ENCODE peak calls at places on chromosomes 2 and 18, in eight cellular contexts. One of them, this sample, is unnamed.

GRCh38 chr2:165277295-165277694 is 38.1 kb downstream of the SCN2A start:
- DNase-seq in left ventricle myocardium superior: no peak
- DNase-seq in SHP77 treated with DMSO at 0.1 percent for 48 hours: no peak
- DNase-seq in T-helper 9 cell: no peak
- DNase-seq in upper lobe of right lung: no peak
- DNase-seq in activated CD8-positive, alpha-beta memory T cell treated with anti-CD3 and anti-CD28 coated beads, Interleukin-2, amount 50 U/mL, for 48 hours: no peak
- DNase-seq in stimulated activated CD4-positive, alpha-beta T cell treated with anti-CD3 and anti-CD28 coated beads, Interleukin-1b, Interleukin-23, amount 100 ng/mL, for 1 hour: no peak
- DNase-seq in HAP-1: no peak
- DNase-seq in this sample: no peak

GRCh38 chr2:106098081-106098480 is 96.0 kb downstream of the UXS1 start:
- DNase-seq in HAP-1: peak
- DNase-seq in activated CD8-positive, alpha-beta memory T cell treated with anti-CD3 and anti-CD28 coated beads, Interleukin-2, amount 50 U/mL, for 48 hours: no peak
- DNase-seq in left ventricle myocardium superior: no peak
- DNase-seq in upper lobe of right lung: no peak
- DNase-seq in stimulated activated CD4-positive, alpha-beta T cell treated with anti-CD3 and anti-CD28 coated beads, Interleukin-1b, Interleukin-23, amount 100 ng/mL, for 1 hour: no peak
- DNase-seq in T-helper 9 cell: no peak
- DNase-seq in SHP77 treated with DMSO at 0.1 percent for 48 hours: no peak
- DNase-seq in this sample: no peak

GRCh38 chr18:959854-960253 is 55.2 kb downstream of the ADCYAP1 start:
- DNase-seq in activated CD8-positive, alpha-beta memory T cell treated with anti-CD3 and anti-CD28 coated beads, Interleukin-2, amount 50 U/mL, for 48 hours: no peak
- DNase-seq in SHP77 treated with DMSO at 0.1 percent for 48 hours: no peak
- DNase-seq in left ventricle myocardium superior: no peak
- DNase-seq in HAP-1: no peak
- DNase-seq in upper lobe of right lung: no peak
- DNase-seq in T-helper 9 cell: no peak
- DNase-seq in stimulated activated CD4-positive, alpha-beta T cell treated with anti-CD3 and anti-CD28 coated beads, Interleukin-1b, Interleukin-23, amount 100 ng/mL, for 1 hour: no peak
- DNase-seq in this sample: no peak

GRCh38 chr18:22020127-22020866 is 149.1 kb upstream of the GATA6 start:
- DNase-seq in activated CD8-positive, alpha-beta memory T cell treated with anti-CD3 and anti-CD28 coated beads, Interleukin-2, amount 50 U/mL, for 48 hours: no peak
- DNase-seq in SHP77 treated with DMSO at 0.1 percent for 48 hours: no peak
- DNase-seq in HAP-1: no peak
- DNase-seq in T-helper 9 cell: no peak
- DNase-seq in left ventricle myocardium superior: no peak
- DNase-seq in upper lobe of right lung: no peak
- DNase-seq in stimulated activated CD4-positive, alpha-beta T cell treated with anti-CD3 and anti-CD28 coated beads, Interleukin-1b, Interleukin-23, amount 100 ng/mL, for 1 hour: no peak
- DNase-seq in this sample: no peak

GRCh38 chr2:179927041-179927440 is 65.6 kb upstream of the ZNF385B start:
- DNase-seq in T-helper 9 cell: no peak
- DNase-seq in activated CD8-positive, alpha-beta memory T cell treated with anti-CD3 and anti-CD28 coated beads, Interleukin-2, amount 50 U/mL, for 48 hours: no peak
- DNase-seq in HAP-1: no peak
- DNase-seq in upper lobe of right lung: no peak
- DNase-seq in stimulated activated CD4-positive, alpha-beta T cell treated with anti-CD3 and anti-CD28 coated beads, Interleukin-1b, Interleukin-23, amount 100 ng/mL, for 1 hour: no peak
- DNase-seq in SHP77 treated with DMSO at 0.1 percent for 48 hours: no peak
- DNase-seq in left ventricle myocardium superior: no peak
- DNase-seq in this sample: no peak

GRCh38 chr18:3821524-3821923 is 371.6 kb downstream of the TGIF1 start:
- DNase-seq in T-helper 9 cell: no peak
- DNase-seq in left ventricle myocardium superior: no peak
- DNase-seq in activated CD8-positive, alpha-beta memory T cell treated with anti-CD3 and anti-CD28 coated beads, Interleukin-2, amount 50 U/mL, for 48 hours: no peak
- DNase-seq in stimulated activated CD4-positive, alpha-beta T cell treated with anti-CD3 and anti-CD28 coated beads, Interleukin-1b, Interleukin-23, amount 100 ng/mL, for 1 hour: no peak
- DNase-seq in HAP-1: no peak
- DNase-seq in upper lobe of right lung: no peak
- DNase-seq in SHP77 treated with DMSO at 0.1 percent for 48 hours: no peak
- DNase-seq in this sample: no peak

GRCh38 chr2:160293401-160293911 is 93.4 kb upstream of the ITGB6 start:
- DNase-seq in HAP-1: no peak
- DNase-seq in left ventricle myocardium superior: no peak
- DNase-seq in T-helper 9 cell: no peak
- DNase-seq in stimulated activated CD4-positive, alpha-beta T cell treated with anti-CD3 and anti-CD28 coated beads, Interleukin-1b, Interleukin-23, amount 100 ng/mL, for 1 hour: no peak
- DNase-seq in SHP77 treated with DMSO at 0.1 percent for 48 hours: no peak
- DNase-seq in activated CD8-positive, alpha-beta memory T cell treated with anti-CD3 and anti-CD28 coated beads, Interleukin-2, amount 50 U/mL, for 48 hours: no peak
- DNase-seq in upper lobe of right lung: no peak
- DNase-seq in this sample: peak

GRCh38 chr2:157420771-157421323 is 23.0 kb downstream of the CYTIP start:
- DNase-seq in SHP77 treated with DMSO at 0.1 percent for 48 hours: no peak
- DNase-seq in stimulated activated CD4-positive, alpha-beta T cell treated with anti-CD3 and anti-CD28 coated beads, Interleukin-1b, Interleukin-23, amount 100 ng/mL, for 1 hour: no peak
- DNase-seq in activated CD8-positive, alpha-beta memory T cell treated with anti-CD3 and anti-CD28 coated beads, Interleukin-2, amount 50 U/mL, for 48 hours: no peak
- DNase-seq in HAP-1: no peak
- DNase-seq in upper lobe of right lung: no peak
- DNase-seq in T-helper 9 cell: no peak
- DNase-seq in left ventricle myocardium superior: no peak
- DNase-seq in this sample: no peak

GRCh38 chr2:64636105-64636873 is 17.4 kb downstream of the SERTAD2 start:
- DNase-seq in T-helper 9 cell: no peak
- DNase-seq in left ventricle myocardium superior: no peak
- DNase-seq in stimulated activated CD4-positive, alpha-beta T cell treated with anti-CD3 and anti-CD28 coated beads, Interleukin-1b, Interleukin-23, amount 100 ng/mL, for 1 hour: no peak
- DNase-seq in SHP77 treated with DMSO at 0.1 percent for 48 hours: no peak
- DNase-seq in HAP-1: no peak
- DNase-seq in upper lobe of right lung: no peak
- DNase-seq in activated CD8-positive, alpha-beta memory T cell treated with anti-CD3 and anti-CD28 coated beads, Interleukin-2, amount 50 U/mL, for 48 hours: no peak
- DNase-seq in this sample: no peak

GRCh38 chr2:106536490-106536889 is 49.3 kb downstream of the CD8B2 start:
- DNase-seq in activated CD8-positive, alpha-beta memory T cell treated with anti-CD3 and anti-CD28 coated beads, Interleukin-2, amount 50 U/mL, for 48 hours: peak
- DNase-seq in SHP77 treated with DMSO at 0.1 percent for 48 hours: no peak
- DNase-seq in HAP-1: no peak
- DNase-seq in left ventricle myocardium superior: no peak
- DNase-seq in T-helper 9 cell: no peak
- DNase-seq in upper lobe of right lung: no peak
- DNase-seq in stimulated activated CD4-positive, alpha-beta T cell treated with anti-CD3 and anti-CD28 coated beads, Interleukin-1b, Interleukin-23, amount 100 ng/mL, for 1 hour: no peak
- DNase-seq in this sample: no peak

GRCh38 chr2:128641421-128642095 is 322.9 kb upstream of the HS6ST1 start:
- DNase-seq in activated CD8-positive, alpha-beta memory T cell treated with anti-CD3 and anti-CD28 coated beads, Interleukin-2, amount 50 U/mL, for 48 hours: peak
- DNase-seq in stimulated activated CD4-positive, alpha-beta T cell treated with anti-CD3 and anti-CD28 coated beads, Interleukin-1b, Interleukin-23, amount 100 ng/mL, for 1 hour: no peak
- DNase-seq in SHP77 treated with DMSO at 0.1 percent for 48 hours: no peak
- DNase-seq in T-helper 9 cell: no peak
- DNase-seq in HAP-1: no peak
- DNase-seq in left ventricle myocardium superior: no peak
- DNase-seq in upper lobe of right lung: peak
- DNase-seq in this sample: no peak

GRCh38 chr2:208256192-208256782 is 1.4 kb upstream of the IDH1 start:
- DNase-seq in stimulated activated CD4-positive, alpha-beta T cell treated with anti-CD3 and anti-CD28 coated beads, Interleukin-1b, Interleukin-23, amount 100 ng/mL, for 1 hour: no peak
- DNase-seq in upper lobe of right lung: no peak
- DNase-seq in SHP77 treated with DMSO at 0.1 percent for 48 hours: no peak
- DNase-seq in activated CD8-positive, alpha-beta memory T cell treated with anti-CD3 and anti-CD28 coated beads, Interleukin-2, amount 50 U/mL, for 48 hours: no peak
- DNase-seq in HAP-1: no peak
- DNase-seq in left ventricle myocardium superior: no peak
- DNase-seq in T-helper 9 cell: no peak
- DNase-seq in this sample: no peak

GRCh38 chr2:11938196-11938595 is 191.8 kb downstream of the LPIN1 start:
- DNase-seq in HAP-1: no peak
- DNase-seq in stimulated activated CD4-positive, alpha-beta T cell treated with anti-CD3 and anti-CD28 coated beads, Interleukin-1b, Interleukin-23, amount 100 ng/mL, for 1 hour: no peak
- DNase-seq in left ventricle myocardium superior: peak
- DNase-seq in activated CD8-positive, alpha-beta memory T cell treated with anti-CD3 and anti-CD28 coated beads, Interleukin-2, amount 50 U/mL, for 48 hours: no peak
- DNase-seq in T-helper 9 cell: no peak
- DNase-seq in upper lobe of right lung: no peak
- DNase-seq in SHP77 treated with DMSO at 0.1 percent for 48 hours: peak
- DNase-seq in this sample: peak

GRCh38 chr2:65300772-65301711 is 73.4 kb downstream of the ACTR2 start:
- DNase-seq in upper lobe of right lung: peak
- DNase-seq in activated CD8-positive, alpha-beta memory T cell treated with anti-CD3 and anti-CD28 coated beads, Interleukin-2, amount 50 U/mL, for 48 hours: peak
- DNase-seq in T-helper 9 cell: peak
- DNase-seq in stimulated activated CD4-positive, alpha-beta T cell treated with anti-CD3 and anti-CD28 coated beads, Interleukin-1b, Interleukin-23, amount 100 ng/mL, for 1 hour: peak
- DNase-seq in left ventricle myocardium superior: peak
- DNase-seq in SHP77 treated with DMSO at 0.1 percent for 48 hours: peak
- DNase-seq in HAP-1: no peak
- DNase-seq in this sample: no peak

GRCh38 chr18:79506191-79507075 is 110.7 kb downstream of the NFATC1 start:
- DNase-seq in HAP-1: no peak
- DNase-seq in left ventricle myocardium superior: peak
- DNase-seq in T-helper 9 cell: no peak
- DNase-seq in upper lobe of right lung: peak
- DNase-seq in activated CD8-positive, alpha-beta memory T cell treated with anti-CD3 and anti-CD28 coated beads, Interleukin-2, amount 50 U/mL, for 48 hours: peak
- DNase-seq in SHP77 treated with DMSO at 0.1 percent for 48 hours: no peak
- DNase-seq in stimulated activated CD4-positive, alpha-beta T cell treated with anti-CD3 and anti-CD28 coated beads, Interleukin-1b, Interleukin-23, amount 100 ng/mL, for 1 hour: no peak
- DNase-seq in this sample: no peak

GRCh38 chr2:235769046-235769445 is 275.2 kb downstream of the AGAP1 start:
- DNase-seq in left ventricle myocardium superior: no peak
- DNase-seq in activated CD8-positive, alpha-beta memory T cell treated with anti-CD3 and anti-CD28 coated beads, Interleukin-2, amount 50 U/mL, for 48 hours: no peak
- DNase-seq in T-helper 9 cell: no peak
- DNase-seq in SHP77 treated with DMSO at 0.1 percent for 48 hours: no peak
- DNase-seq in HAP-1: no peak
- DNase-seq in stimulated activated CD4-positive, alpha-beta T cell treated with anti-CD3 and anti-CD28 coated beads, Interleukin-1b, Interleukin-23, amount 100 ng/mL, for 1 hour: no peak
- DNase-seq in upper lobe of right lung: no peak
- DNase-seq in this sample: no peak

GRCh38 chr2:44949329-44950151 is 8.0 kb downstream of the SIX3 start:
- DNase-seq in upper lobe of right lung: peak
- DNase-seq in stimulated activated CD4-positive, alpha-beta T cell treated with anti-CD3 and anti-CD28 coated beads, Interleukin-1b, Interleukin-23, amount 100 ng/mL, for 1 hour: no peak
- DNase-seq in HAP-1: peak
- DNase-seq in SHP77 treated with DMSO at 0.1 percent for 48 hours: no peak
- DNase-seq in T-helper 9 cell: no peak
- DNase-seq in activated CD8-positive, alpha-beta memory T cell treated with anti-CD3 and anti-CD28 coated beads, Interleukin-2, amount 50 U/mL, for 48 hours: no peak
- DNase-seq in left ventricle myocardium superior: no peak
- DNase-seq in this sample: no peak

GRCh38 chr18:55635439-55635838 is 47.4 kb upstream of the TCF4 start:
- DNase-seq in stimulated activated CD4-positive, alpha-beta T cell treated with anti-CD3 and anti-CD28 coated beads, Interleukin-1b, Interleukin-23, amount 100 ng/mL, for 1 hour: no peak
- DNase-seq in SHP77 treated with DMSO at 0.1 percent for 48 hours: no peak
- DNase-seq in T-helper 9 cell: no peak
- DNase-seq in left ventricle myocardium superior: no peak
- DNase-seq in HAP-1: no peak
- DNase-seq in upper lobe of right lung: no peak
- DNase-seq in activated CD8-positive, alpha-beta memory T cell treated with anti-CD3 and anti-CD28 coated beads, Interleukin-2, amount 50 U/mL, for 48 hours: no peak
- DNase-seq in this sample: no peak

GRCh38 chr18:76482971-76483691 is 11.9 kb downstream of the ZNF516 start:
- DNase-seq in left ventricle myocardium superior: no peak
- DNase-seq in T-helper 9 cell: no peak
- DNase-seq in activated CD8-positive, alpha-beta memory T cell treated with anti-CD3 and anti-CD28 coated beads, Interleukin-2, amount 50 U/mL, for 48 hours: peak
- DNase-seq in stimulated activated CD4-positive, alpha-beta T cell treated with anti-CD3 and anti-CD28 coated beads, Interleukin-1b, Interleukin-23, amount 100 ng/mL, for 1 hour: no peak
- DNase-seq in upper lobe of right lung: no peak
- DNase-seq in HAP-1: no peak
- DNase-seq in SHP77 treated with DMSO at 0.1 percent for 48 hours: no peak
- DNase-seq in this sample: no peak

GRCh38 chr2:54336136-54336976 is 80.3 kb upstream of the TSPYL6 start:
- DNase-seq in activated CD8-positive, alpha-beta memory T cell treated with anti-CD3 and anti-CD28 coated beads, Interleukin-2, amount 50 U/mL, for 48 hours: no peak
- DNase-seq in SHP77 treated with DMSO at 0.1 percent for 48 hours: no peak
- DNase-seq in stimulated activated CD4-positive, alpha-beta T cell treated with anti-CD3 and anti-CD28 coated beads, Interleukin-1b, Interleukin-23, amount 100 ng/mL, for 1 hour: no peak
- DNase-seq in left ventricle myocardium superior: no peak
- DNase-seq in upper lobe of right lung: no peak
- DNase-seq in HAP-1: no peak
- DNase-seq in T-helper 9 cell: no peak
- DNase-seq in this sample: peak

GRCh38 chr2:185208261-185208660 is 530.3 kb upstream of the FSIP2 start:
- DNase-seq in SHP77 treated with DMSO at 0.1 percent for 48 hours: no peak
- DNase-seq in stimulated activated CD4-positive, alpha-beta T cell treated with anti-CD3 and anti-CD28 coated beads, Interleukin-1b, Interleukin-23, amount 100 ng/mL, for 1 hour: no peak
- DNase-seq in T-helper 9 cell: no peak
- DNase-seq in upper lobe of right lung: no peak
- DNase-seq in HAP-1: peak
- DNase-seq in activated CD8-positive, alpha-beta memory T cell treated with anti-CD3 and anti-CD28 coated beads, Interleukin-2, amount 50 U/mL, for 48 hours: no peak
- DNase-seq in left ventricle myocardium superior: no peak
- DNase-seq in this sample: peak

GRCh38 chr2:179264238-179265081 is at the start of gene SESTD1:
- DNase-seq in T-helper 9 cell: peak
- DNase-seq in left ventricle myocardium superior: peak
- DNase-seq in upper lobe of right lung: peak
- DNase-seq in SHP77 treated with DMSO at 0.1 percent for 48 hours: no peak
- DNase-seq in HAP-1: peak
- DNase-seq in activated CD8-positive, alpha-beta memory T cell treated with anti-CD3 and anti-CD28 coated beads, Interleukin-2, amount 50 U/mL, for 48 hours: peak
- DNase-seq in stimulated activated CD4-positive, alpha-beta T cell treated with anti-CD3 and anti-CD28 coated beads, Interleukin-1b, Interleukin-23, amount 100 ng/mL, for 1 hour: no peak
- DNase-seq in this sample: no peak

GRCh38 chr2:121260370-121261154 is 24.4 kb downstream of the TFCP2L1 start:
- DNase-seq in upper lobe of right lung: no peak
- DNase-seq in activated CD8-positive, alpha-beta memory T cell treated with anti-CD3 and anti-CD28 coated beads, Interleukin-2, amount 50 U/mL, for 48 hours: no peak
- DNase-seq in HAP-1: no peak
- DNase-seq in SHP77 treated with DMSO at 0.1 percent for 48 hours: no peak
- DNase-seq in T-helper 9 cell: no peak
- DNase-seq in stimulated activated CD4-positive, alpha-beta T cell treated with anti-CD3 and anti-CD28 coated beads, Interleukin-1b, Interleukin-23, amount 100 ng/mL, for 1 hour: no peak
- DNase-seq in left ventricle myocardium superior: no peak
- DNase-seq in this sample: no peak

GRCh38 chr2:228535396-228535795 is 353.9 kb upstream of the SPHKAP start:
- DNase-seq in T-helper 9 cell: no peak
- DNase-seq in HAP-1: no peak
- DNase-seq in stimulated activated CD4-positive, alpha-beta T cell treated with anti-CD3 and anti-CD28 coated beads, Interleukin-1b, Interleukin-23, amount 100 ng/mL, for 1 hour: no peak
- DNase-seq in left ventricle myocardium superior: no peak
- DNase-seq in upper lobe of right lung: no peak
- DNase-seq in activated CD8-positive, alpha-beta memory T cell treated with anti-CD3 and anti-CD28 coated beads, Interleukin-2, amount 50 U/mL, for 48 hours: no peak
- DNase-seq in SHP77 treated with DMSO at 0.1 percent for 48 hours: no peak
- DNase-seq in this sample: no peak

GRCh38 chr2:9558948-9559381 is 3.3 kb upstream of the ADAM17 start:
- DNase-seq in upper lobe of right lung: no peak
- DNase-seq in SHP77 treated with DMSO at 0.1 percent for 48 hours: no peak
- DNase-seq in left ventricle myocardium superior: no peak
- DNase-seq in T-helper 9 cell: no peak
- DNase-seq in HAP-1: no peak
- DNase-seq in activated CD8-positive, alpha-beta memory T cell treated with anti-CD3 and anti-CD28 coated beads, Interleukin-2, amount 50 U/mL, for 48 hours: no peak
- DNase-seq in stimulated activated CD4-positive, alpha-beta T cell treated with anti-CD3 and anti-CD28 coated beads, Interleukin-1b, Interleukin-23, amount 100 ng/mL, for 1 hour: no peak
- DNase-seq in this sample: peak

GRCh38 chr2:205675861-205676516 is 6.3 kb upstream of the NRP2 start:
- DNase-seq in HAP-1: peak
- DNase-seq in stimulated activated CD4-positive, alpha-beta T cell treated with anti-CD3 and anti-CD28 coated beads, Interleukin-1b, Interleukin-23, amount 100 ng/mL, for 1 hour: no peak
- DNase-seq in SHP77 treated with DMSO at 0.1 percent for 48 hours: peak
- DNase-seq in left ventricle myocardium superior: no peak
- DNase-seq in upper lobe of right lung: no peak
- DNase-seq in activated CD8-positive, alpha-beta memory T cell treated with anti-CD3 and anti-CD28 coated beads, Interleukin-2, amount 50 U/mL, for 48 hours: no peak
- DNase-seq in T-helper 9 cell: no peak
- DNase-seq in this sample: no peak

GRCh38 chr2:239056611-239057010 is 208.7 kb downstream of the TWIST2 start:
- DNase-seq in stimulated activated CD4-positive, alpha-beta T cell treated with anti-CD3 and anti-CD28 coated beads, Interleukin-1b, Interleukin-23, amount 100 ng/mL, for 1 hour: no peak
- DNase-seq in activated CD8-positive, alpha-beta memory T cell treated with anti-CD3 and anti-CD28 coated beads, Interleukin-2, amount 50 U/mL, for 48 hours: no peak
- DNase-seq in left ventricle myocardium superior: no peak
- DNase-seq in SHP77 treated with DMSO at 0.1 percent for 48 hours: no peak
- DNase-seq in upper lobe of right lung: no peak
- DNase-seq in T-helper 9 cell: no peak
- DNase-seq in HAP-1: no peak
- DNase-seq in this sample: no peak

GRCh38 chr18:71116535-71116934 is 827.7 kb downstream of the SOCS6 start:
- DNase-seq in SHP77 treated with DMSO at 0.1 percent for 48 hours: peak
- DNase-seq in left ventricle myocardium superior: no peak
- DNase-seq in stimulated activated CD4-positive, alpha-beta T cell treated with anti-CD3 and anti-CD28 coated beads, Interleukin-1b, Interleukin-23, amount 100 ng/mL, for 1 hour: no peak
- DNase-seq in upper lobe of right lung: no peak
- DNase-seq in activated CD8-positive, alpha-beta memory T cell treated with anti-CD3 and anti-CD28 coated beads, Interleukin-2, amount 50 U/mL, for 48 hours: no peak
- DNase-seq in T-helper 9 cell: no peak
- DNase-seq in HAP-1: no peak
- DNase-seq in this sample: no peak

GRCh38 chr2:161436411-161436810 is 20.3 kb downstream of the TBR1 start:
- DNase-seq in HAP-1: no peak
- DNase-seq in stimulated activated CD4-positive, alpha-beta T cell treated with anti-CD3 and anti-CD28 coated beads, Interleukin-1b, Interleukin-23, amount 100 ng/mL, for 1 hour: no peak
- DNase-seq in upper lobe of right lung: no peak
- DNase-seq in T-helper 9 cell: no peak
- DNase-seq in left ventricle myocardium superior: no peak
- DNase-seq in SHP77 treated with DMSO at 0.1 percent for 48 hours: no peak
- DNase-seq in activated CD8-positive, alpha-beta memory T cell treated with anti-CD3 and anti-CD28 coated beads, Interleukin-2, amount 50 U/mL, for 48 hours: no peak
- DNase-seq in this sample: peak

GRCh38 chr2:233457356-233457755 is 103.1 kb downstream of the DGKD start:
- DNase-seq in upper lobe of right lung: no peak
- DNase-seq in T-helper 9 cell: no peak
- DNase-seq in HAP-1: no peak
- DNase-seq in stimulated activated CD4-positive, alpha-beta T cell treated with anti-CD3 and anti-CD28 coated beads, Interleukin-1b, Interleukin-23, amount 100 ng/mL, for 1 hour: no peak
- DNase-seq in activated CD8-positive, alpha-beta memory T cell treated with anti-CD3 and anti-CD28 coated beads, Interleukin-2, amount 50 U/mL, for 48 hours: no peak
- DNase-seq in SHP77 treated with DMSO at 0.1 percent for 48 hours: no peak
- DNase-seq in left ventricle myocardium superior: no peak
- DNase-seq in this sample: no peak

GRCh38 chr2:176814740-176815367 is 397.7 kb upstream of the HNRNPA3 start:
- DNase-seq in upper lobe of right lung: no peak
- DNase-seq in HAP-1: no peak
- DNase-seq in T-helper 9 cell: no peak
- DNase-seq in SHP77 treated with DMSO at 0.1 percent for 48 hours: no peak
- DNase-seq in stimulated activated CD4-positive, alpha-beta T cell treated with anti-CD3 and anti-CD28 coated beads, Interleukin-1b, Interleukin-23, amount 100 ng/mL, for 1 hour: no peak
- DNase-seq in left ventricle myocardium superior: no peak
- DNase-seq in activated CD8-positive, alpha-beta memory T cell treated with anti-CD3 and anti-CD28 coated beads, Interleukin-2, amount 50 U/mL, for 48 hours: no peak
- DNase-seq in this sample: peak

GRCh38 chr2:98715812-98716451 is 15.0 kb downstream of the MGAT4A start:
- DNase-seq in T-helper 9 cell: no peak
- DNase-seq in left ventricle myocardium superior: no peak
- DNase-seq in stimulated activated CD4-positive, alpha-beta T cell treated with anti-CD3 and anti-CD28 coated beads, Interleukin-1b, Interleukin-23, amount 100 ng/mL, for 1 hour: no peak
- DNase-seq in upper lobe of right lung: no peak
- DNase-seq in HAP-1: no peak
- DNase-seq in SHP77 treated with DMSO at 0.1 percent for 48 hours: no peak
- DNase-seq in activated CD8-positive, alpha-beta memory T cell treated with anti-CD3 and anti-CD28 coated beads, Interleukin-2, amount 50 U/mL, for 48 hours: no peak
- DNase-seq in this sample: no peak

GRCh38 chr2:12005886-12006681 is 259.7 kb downstream of the LPIN1 start:
- DNase-seq in left ventricle myocardium superior: peak
- DNase-seq in T-helper 9 cell: peak
- DNase-seq in SHP77 treated with DMSO at 0.1 percent for 48 hours: peak
- DNase-seq in activated CD8-positive, alpha-beta memory T cell treated with anti-CD3 and anti-CD28 coated beads, Interleukin-2, amount 50 U/mL, for 48 hours: peak
- DNase-seq in stimulated activated CD4-positive, alpha-beta T cell treated with anti-CD3 and anti-CD28 coated beads, Interleukin-1b, Interleukin-23, amount 100 ng/mL, for 1 hour: peak
- DNase-seq in HAP-1: peak
- DNase-seq in upper lobe of right lung: peak
- DNase-seq in this sample: no peak

GRCh38 chr2:60707750-60708371 is 48.2 kb upstream of the PAPOLG start:
- DNase-seq in activated CD8-positive, alpha-beta memory T cell treated with anti-CD3 and anti-CD28 coated beads, Interleukin-2, amount 50 U/mL, for 48 hours: peak
- DNase-seq in stimulated activated CD4-positive, alpha-beta T cell treated with anti-CD3 and anti-CD28 coated beads, Interleukin-1b, Interleukin-23, amount 100 ng/mL, for 1 hour: no peak
- DNase-seq in left ventricle myocardium superior: no peak
- DNase-seq in upper lobe of right lung: no peak
- DNase-seq in HAP-1: peak
- DNase-seq in SHP77 treated with DMSO at 0.1 percent for 48 hours: peak
- DNase-seq in T-helper 9 cell: no peak
- DNase-seq in this sample: no peak